ENCODE peak calls at places on chromosomes 7 and 10, in nine cellular contexts. S is NB4, Y is T-cell, C is AG04450, H is caudate nucleus, U is ACHN, V is SK-N-DZ, I is putamen, F is NCI-H1092 treated with DMSO at 0.1 percent for 48 hours. N is an unnamed sample.

GRCh38 chr7:139870406-139870805 is 41.3 kb downstream of the TBXAS1 start:
- DNase-seq in S (no peak), Y (no peak), C (no peak), H (no peak), U (no peak), V (no peak), I (no peak), F (no peak), N (no peak)

GRCh38 chr7:66374141-66374540 is 169.0 kb downstream of the TPST1 start:
- DNase-seq in S (no peak), Y (peak; percentile 5), C (no peak), H (no peak), U (no peak), V (no peak), I (no peak), F (no peak), N (no peak)

GRCh38 chr7:69364814-69365587 is 233.3 kb upstream of the AUTS2 start:
- DNase-seq in S (no peak), Y (no peak), C (no peak), H (no peak), U (no peak), V (no peak), I (no peak), F (no peak), N (no peak)

GRCh38 chr10:110456523-110457091 is 41.1 kb upstream of the DUSP5 start:
- DNase-seq in S (no peak), Y (no peak), C (no peak), H (no peak), U (no peak), V (no peak), I (no peak), F (no peak), N (no peak)

GRCh38 chr10:125797424-125797823 is 21.8 kb upstream of the MMP21 start:
- DNase-seq in S (no peak), Y (no peak), C (no peak), H (no peak), U (no peak), V (no peak), I (no peak), F (no peak), N (no peak)

GRCh38 chr10:34102917-34103506 is 712.1 kb downstream of the PARD3 start:
- DNase-seq in S (no peak), Y (no peak), C (peak; percentile 64), H (no peak), U (no peak), V (no peak), I (no peak), F (no peak), N (no peak)

GRCh38 chr7:25521236-25521635 is 292.9 kb upstream of the NPVF start:
- DNase-seq in S (no peak), Y (no peak), C (no peak), H (no peak), U (no peak), V (no peak), I (no peak), F (no peak), N (no peak)

GRCh38 chr7:19262794-19263193 is 117.6 kb upstream of the FERD3L start:
- DNase-seq in S (no peak), Y (no peak), C (no peak), H (no peak), U (peak; percentile 8), V (no peak), I (no peak), F (no peak), N (no peak)

GRCh38 chr7:150449206-150449956 is 1.0 kb upstream of the GIMAP8 start:
- DNase-seq in S (peak; percentile 10), Y (no peak), C (no peak), H (no peak), U (no peak), V (no peak), I (no peak), F (no peak), N (no peak)

GRCh38 chr10:102299873-102300272 is 54.5 kb downstream of the GBF1 start:
- DNase-seq in S (no peak), Y (no peak), C (no peak), H (no peak), U (peak; percentile 85), V (no peak), I (no peak), F (no peak), N (no peak)

GRCh38 chr7:1242129-1242572 is 9.5 kb downstream of the UNCX start:
- DNase-seq in S (no peak), Y (no peak), C (no peak), H (no peak), U (no peak), V (no peak), I (no peak), F (no peak), N (no peak)

GRCh38 chr10:78342787-78343186 is 309.1 kb downstream of the RPS24 start:
- DNase-seq in S (no peak), Y (no peak), C (no peak), H (no peak), U (no peak), V (no peak), I (no peak), F (no peak), N (no peak)

GRCh38 chr10:12337407-12337806 is 11.9 kb upstream of the CAMK1D start:
- DNase-seq in S (no peak), Y (no peak), C (no peak), H (no peak), U (no peak), V (no peak), I (no peak), F (no peak), N (no peak)

GRCh38 chr10:81876253-81876731 is 1.3 kb downstream of the NRG3 start:
- DNase-seq in S (no peak), Y (no peak), C (no peak), H (no peak), U (no peak), V (peak; percentile 69), I (peak; percentile 32), F (no peak), N (peak; percentile 66)

GRCh38 chr10:45370202-45370955 is 3.6 kb upstream of the ALOX5 start:
- DNase-seq in S (no peak), Y (no peak), C (no peak), H (no peak), U (no peak), V (no peak), I (no peak), F (no peak), N (no peak)

GRCh38 chr7:3028071-3028766 is 15.4 kb downstream of the CARD11 start:
- DNase-seq in S (no peak), Y (no peak), C (no peak), H (peak; percentile 8), U (peak; percentile 82), V (no peak), I (peak; percentile 24), F (no peak), N (no peak)

GRCh38 chr7:117283371-117283770 is 39.5 kb downstream of the WNT2 start:
- DNase-seq in S (no peak), Y (no peak), C (peak; percentile 43), H (no peak), U (no peak), V (no peak), I (no peak), F (no peak), N (no peak)

GRCh38 chr10:30999084-30999712 is 32.5 kb downstream of the ZNF438 start:
- DNase-seq in S (peak; percentile 87), Y (no peak), C (no peak), H (no peak), U (no peak), V (no peak), I (no peak), F (no peak), N (no peak)

GRCh38 chr7:138872576-138872975 is 74.6 kb upstream of the ATP6V0A4 start:
- DNase-seq in S (no peak), Y (no peak), C (no peak), H (no peak), U (no peak), V (no peak), I (no peak), F (no peak), N (no peak)

GRCh38 chr10:92832998-92833642 is 15.2 kb upstream of the EXOC6 start:
- DNase-seq in S (no peak), Y (no peak), C (no peak), H (no peak), U (no peak), V (no peak), I (no peak), F (no peak), N (no peak)

GRCh38 chr7:47653550-47654351 is 71.8 kb upstream of the TNS3 start:
- DNase-seq in S (no peak), Y (no peak), C (no peak), H (no peak), U (peak; percentile 73), V (no peak), I (no peak), F (no peak), N (no peak)

GRCh38 chr7:24703296-24703695 is 54.0 kb downstream of the GSDME start:
- DNase-seq in S (no peak), Y (no peak), C (no peak), H (no peak), U (no peak), V (no peak), I (no peak), F (no peak), N (no peak)

GRCh38 chr7:117582219-117582704 is 102.4 kb downstream of the CFTR start:
- DNase-seq in S (no peak), Y (no peak), C (peak; percentile 91), H (no peak), U (no peak), V (no peak), I (no peak), F (no peak), N (no peak)

GRCh38 chr10:78685466-78686163 is 383.2 kb upstream of the ZMIZ1 start:
- DNase-seq in S (no peak), Y (no peak), C (no peak), H (no peak), U (peak; percentile 39), V (no peak), I (no peak), F (no peak), N (no peak)

GRCh38 chr10:9562001-9562505 is 1455.6 kb upstream of the CELF2 start:
- DNase-seq in S (no peak), Y (no peak), C (no peak), H (no peak), U (no peak), V (no peak), I (no peak), F (no peak), N (no peak)

GRCh38 chr7:75937958-75938786 is 23.2 kb downstream of the POR start:
- DNase-seq in S (peak; percentile 65), Y (no peak), C (peak; percentile 75), H (peak; percentile 41), U (peak; percentile 87), V (peak; percentile 75), I (peak; percentile 73), F (no peak), N (peak; percentile 47)

GRCh38 chr10:7659560-7659959 is 7.2 kb downstream of the ITIH5 start:
- DNase-seq in S (no peak), Y (no peak), C (no peak), H (no peak), U (peak; percentile 3), V (no peak), I (no peak), F (no peak), N (no peak)